ENCODE peak calls at places on chromosomes 7 and 10, in four cellular contexts. Q is K562, G is HepG2, L is GM12878. X is an unnamed sample.

GRCh38 chr10:5512331-5512730 is 12.4 kb upstream of the CALML3 start:
- DNase-seq in Q (no peak), G (no peak), L (no peak), X (no peak)

GRCh38 chr10:117899181-117899683 is 147.5 kb downstream of the RAB11FIP2 start:
- DNase-seq in Q (no peak), G (no peak), L (no peak), X (no peak)

GRCh38 chr10:120308590-120308989 is 148.4 kb upstream of the PLPP4 start:
- DNase-seq in Q (no peak), G (no peak), L (no peak), X (no peak)

GRCh38 chr7:47792521-47793121 is 155.6 kb downstream of the PKD1L1 start:
- DNase-seq in Q (peak), G (no peak), L (no peak), X (no peak)

GRCh38 chr10:95501203-95502094 is 59.7 kb downstream of the SORBS1 start:
- DNase-seq in Q (peak), G (peak), L (no peak), X (no peak)

GRCh38 chr7:81937091-81937490 is 167.2 kb upstream of the HGF start:
- DNase-seq in Q (no peak), G (no peak), L (no peak), X (no peak)

GRCh38 chr7:27661776-27662489 is 750 bp downstream of the HIBADH start:
- DNase-seq in Q (peak), G (peak), L (no peak), X (peak)

GRCh38 chr7:147197006-147197405 is 1080.4 kb downstream of the CNTNAP2 start:
- DNase-seq in Q (no peak), G (peak), L (no peak), X (no peak)

GRCh38 chr10:93171837-93172236 is 98.1 kb downstream of the CYP26A1 start:
- DNase-seq in Q (no peak), G (no peak), L (no peak), X (no peak)

GRCh38 chr10:79378647-79379511 is 31.6 kb downstream of the PPIF start:
- DNase-seq in Q (no peak), G (no peak), L (no peak), X (no peak)

GRCh38 chr10:22475857-22476600 is 130.7 kb downstream of the SPAG6 start:
- DNase-seq in Q (no peak), G (no peak), L (no peak), X (peak)

GRCh38 chr7:131829911-131830310 is 273.5 kb upstream of the PODXL start:
- DNase-seq in Q (no peak), G (no peak), L (no peak), X (peak)

GRCh38 chr10:17784701-17785100 is 24.4 kb upstream of the MRC1 start:
- DNase-seq in Q (no peak), G (no peak), L (no peak), X (no peak)

GRCh38 chr10:132518572-132519381 is 18.8 kb upstream of the INPP5A start:
- DNase-seq in Q (peak), G (peak), L (no peak), X (peak)

GRCh38 chr7:39379416-39379815 is 186.8 kb upstream of the YAE1 start:
- DNase-seq in Q (no peak), G (no peak), L (no peak), X (no peak)

GRCh38 chr10:22258471-22258870 is 40.7 kb upstream of the EBLN1 start:
- DNase-seq in Q (no peak), G (no peak), L (no peak), X (no peak)

GRCh38 chr7:33129806-33130153 is 416 bp downstream of the BBS9 start:
- DNase-seq in Q (no peak), G (no peak), L (no peak), X (no peak)

DNA sequence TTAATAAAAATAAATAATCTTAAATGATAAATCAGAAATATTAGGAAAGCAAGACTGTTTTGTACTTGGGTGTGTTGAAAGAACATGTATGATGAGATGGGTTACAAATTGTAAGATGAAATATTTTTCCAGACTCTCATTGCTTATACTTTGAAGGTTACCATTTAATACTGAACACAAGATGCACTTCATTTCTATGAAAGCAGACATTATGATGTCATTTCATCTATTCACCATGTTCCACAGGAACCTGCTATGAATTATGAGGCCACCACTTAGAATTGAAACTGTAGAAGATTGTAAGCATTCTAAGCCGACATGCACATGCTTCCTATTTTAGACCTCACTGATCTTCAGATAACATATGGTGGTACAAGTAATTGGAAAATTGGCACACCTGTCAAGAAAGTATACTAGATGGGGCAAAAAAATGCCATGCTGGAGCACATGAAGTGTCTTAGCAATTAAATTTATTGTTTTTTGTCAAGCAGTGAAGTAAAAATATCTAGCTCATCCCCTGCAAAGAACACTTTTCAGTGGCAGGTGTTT is 195.0 kb downstream of the PHF14 start:
- DNase-seq in Q (no peak), G (no peak), L (no peak), X (no peak)
- TF ChIP-seq MAX in Q (no peak), G (no peak), L (no peak), X (no peak)

GRCh38 chr7:71497233-71497946 is 365.4 kb downstream of the GALNT17 start:
- DNase-seq in Q (no peak), G (no peak), L (no peak), X (no peak)
- TF ChIP-seq ETV6 in Q (no peak), G (no peak), L (no peak), X (no peak)

DNA sequence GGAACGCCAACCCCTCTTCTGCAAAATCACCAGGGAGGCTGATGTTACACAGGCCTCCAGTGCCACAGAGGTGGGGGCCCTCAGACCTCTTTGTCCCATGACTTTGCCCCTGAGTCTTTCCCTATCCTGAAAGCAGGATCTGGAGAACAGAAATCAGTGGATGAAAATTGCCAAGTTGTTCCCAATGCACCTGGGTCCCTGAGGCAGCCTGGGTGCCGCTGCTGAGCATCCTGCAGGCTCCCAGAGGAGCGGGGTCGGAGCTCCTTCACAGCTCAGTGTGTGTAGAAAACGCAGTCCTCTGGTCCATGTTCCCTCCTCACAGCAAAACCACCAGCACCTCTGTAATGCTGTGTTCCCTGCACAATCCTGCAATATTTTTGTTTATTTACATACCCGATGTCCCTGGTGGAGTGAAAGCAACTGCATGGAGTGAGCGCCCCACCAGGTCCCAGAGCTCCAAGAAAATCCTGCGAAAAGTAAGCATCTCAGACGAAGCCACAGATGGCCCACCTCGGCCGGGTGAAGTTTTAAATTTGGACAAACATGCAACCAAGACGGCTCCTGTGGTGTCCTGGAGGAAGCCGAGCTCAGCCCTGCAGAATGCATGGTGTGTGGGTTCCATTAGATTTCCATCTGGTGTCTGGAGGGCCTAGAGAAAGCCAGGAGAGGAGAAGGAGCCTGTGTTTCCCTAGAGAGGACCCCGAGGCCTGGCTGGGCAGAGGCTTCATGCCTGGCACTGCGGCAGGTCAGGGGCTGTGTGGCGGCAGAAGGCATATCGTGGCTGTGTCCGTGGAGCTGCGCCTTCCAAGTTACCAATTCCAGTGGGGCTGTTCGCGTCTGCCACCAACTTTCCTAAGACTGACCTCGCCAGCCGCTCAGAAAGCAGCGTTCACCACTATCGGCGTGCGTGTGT is 235.2 kb downstream of the WDR37 start:
- DNase-seq in Q (no peak), G (no peak), L (no peak), X (no peak)
- TF ChIP-seq USF2 in Q (no peak), G (no peak), L (no peak), X (no peak)

GRCh38 chr10:13712799-13713581 is 126.2 kb downstream of the PRPF18 start:
- DNase-seq in Q (peak), G (no peak), L (peak), X (no peak)
- TF ChIP-seq MAX in Q (no peak), G (no peak), L (no peak), X (no peak)

DNA sequence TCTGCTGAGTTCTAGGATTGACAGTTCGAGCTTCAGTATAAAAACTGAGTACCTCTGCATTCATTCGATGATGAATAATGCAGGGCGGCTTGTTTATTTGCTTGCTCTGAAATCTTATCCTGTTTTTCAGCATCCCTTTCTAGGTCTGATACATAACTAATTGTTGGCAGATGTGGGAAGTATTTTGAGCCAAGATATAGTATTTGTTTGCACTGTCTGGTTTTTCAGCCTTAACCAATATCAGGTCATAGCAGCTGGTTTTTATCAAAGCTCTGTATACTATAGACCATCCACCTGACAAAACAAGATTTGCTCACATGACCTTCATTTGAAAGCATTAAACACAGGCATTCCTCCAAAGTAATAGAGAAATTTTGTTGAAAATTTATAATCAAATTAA is 161.3 kb downstream of the TFEC start:
- DNase-seq in Q (no peak), G (no peak), L (no peak), X (no peak)
- TF ChIP-seq ETV6 in Q (no peak), G (no peak), L (no peak), X (no peak)

DNA sequence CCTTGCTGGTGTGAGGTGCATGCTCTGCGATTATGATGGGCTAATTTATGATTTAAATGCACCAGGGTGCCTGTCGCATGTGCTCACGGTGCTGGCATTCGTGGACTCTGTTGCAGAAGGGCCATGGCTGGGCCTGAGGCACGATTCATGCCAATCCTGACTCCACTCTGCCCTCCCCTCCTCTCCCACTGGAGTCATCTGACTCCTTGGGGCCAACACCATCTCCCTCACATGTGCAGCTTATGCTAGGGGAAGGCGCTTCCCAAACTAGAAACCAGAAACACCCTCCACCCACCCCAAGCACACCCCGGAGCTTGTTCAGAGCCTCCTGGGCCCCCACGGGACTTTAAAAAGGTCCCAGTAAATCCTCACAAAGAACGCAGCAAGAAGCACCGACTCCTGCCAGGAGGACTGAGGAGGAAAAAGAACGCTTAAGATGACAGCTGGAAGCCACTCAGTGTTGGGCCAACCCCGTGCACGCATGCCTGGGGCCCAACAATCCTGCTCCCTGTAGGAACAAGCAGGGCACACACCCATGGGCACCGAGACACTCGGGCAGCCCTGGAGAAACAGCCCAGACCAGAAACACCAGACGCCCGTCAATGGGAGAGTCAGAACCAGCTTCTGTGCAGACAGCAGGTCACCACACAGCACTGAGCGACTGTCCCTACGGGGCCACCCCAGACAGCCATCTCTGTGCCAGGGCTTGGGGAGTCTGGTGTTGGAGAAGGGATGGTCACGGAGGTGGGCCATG is 14.2 kb downstream of the BRI3 start:
- DNase-seq in Q (no peak), G (no peak), L (no peak), X (no peak)
- TF ChIP-seq USF2 in Q (no peak), G (no peak), L (no peak), X (no peak)

DNA sequence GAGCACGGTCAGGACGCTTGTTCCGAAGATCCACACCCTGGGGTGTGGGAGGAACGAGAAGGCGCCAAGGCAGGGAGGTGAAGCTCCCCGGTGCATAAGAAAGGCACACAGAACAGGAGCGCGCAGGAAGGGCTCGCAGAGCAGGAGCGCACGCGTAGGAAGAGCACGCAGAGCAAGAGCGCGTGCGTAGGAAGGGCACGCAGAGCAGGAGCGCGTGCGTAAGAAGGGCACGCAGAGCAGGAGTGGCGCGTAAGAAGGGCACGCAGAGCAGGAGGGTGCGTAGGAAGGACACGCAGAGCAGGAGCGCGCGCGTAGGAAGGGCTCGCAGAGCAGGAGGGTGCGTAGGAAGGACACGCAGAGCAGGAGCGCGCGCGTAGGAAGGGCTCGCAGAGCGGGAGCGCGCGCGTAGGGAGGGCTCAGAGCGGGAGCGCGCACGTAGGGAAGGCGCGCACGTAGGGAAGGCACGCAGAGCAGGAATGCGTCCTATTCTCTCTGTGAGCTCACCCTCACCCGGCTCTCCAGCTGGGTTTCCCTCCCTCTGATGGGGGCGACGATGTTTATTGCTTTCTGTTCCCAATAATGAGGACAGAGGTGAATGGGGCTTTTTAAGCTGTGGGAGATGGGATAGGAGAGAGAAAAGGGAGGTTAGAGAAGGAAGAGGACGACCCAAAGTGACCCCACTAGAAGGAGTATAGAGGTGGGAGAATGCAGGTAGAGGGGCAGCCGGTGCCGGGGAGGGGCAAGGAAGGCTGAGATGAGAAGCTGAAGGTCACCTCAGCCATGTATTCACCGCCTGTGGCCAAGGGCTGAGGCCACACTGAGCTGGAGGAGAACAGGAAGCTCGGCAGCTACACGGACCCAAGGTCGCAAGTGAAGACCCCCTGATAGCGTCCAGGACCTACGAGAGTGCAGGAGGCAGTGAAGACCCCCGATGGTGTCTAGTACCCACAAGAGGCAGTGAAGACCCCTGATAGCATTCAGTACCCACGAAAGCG is 423.2 kb downstream of the PTPRN2 start:
- DNase-seq in Q (no peak), G (no peak), L (no peak), X (no peak)
- TF ChIP-seq MAX in Q (no peak), G (no peak), L (no peak), X (no peak)

DNA sequence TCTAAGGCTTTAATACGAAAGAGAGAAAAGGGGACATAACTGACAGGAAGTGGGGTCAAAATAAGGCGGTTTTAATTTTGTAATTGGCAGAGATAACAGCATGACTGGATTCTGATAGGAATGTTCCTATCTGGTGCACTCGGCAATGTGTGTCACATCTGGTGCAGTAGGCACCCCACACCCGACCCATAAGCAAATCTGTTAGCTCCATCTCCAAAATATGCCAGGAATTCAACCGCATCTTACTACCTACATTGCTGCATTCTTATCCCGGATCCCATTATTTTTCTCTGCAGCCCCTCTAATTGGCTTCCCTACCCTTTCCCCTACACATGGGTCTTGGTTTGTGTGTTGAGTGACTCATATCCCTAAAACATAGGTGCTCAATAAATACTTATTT is 19.1 kb upstream of the GALNT11 start:
- DNase-seq in Q (no peak), G (no peak), L (no peak), X (no peak)
- TF ChIP-seq ETV6 in Q (no peak), G (no peak), L (no peak), X (no peak)

GRCh38 chr7:111593343-111593742 is 31.1 kb upstream of the IMMP2L start:
- DNase-seq in Q (no peak), G (no peak), L (no peak), X (no peak)
- TF ChIP-seq USF2 in Q (no peak), G (no peak), L (no peak), X (no peak)

GRCh38 chr7:7274782-7275181 is 92.4 kb downstream of the C1GALT1 start:
- DNase-seq in Q (no peak), G (no peak), L (no peak), X (no peak)
- TF ChIP-seq MAX in Q (no peak), G (no peak), L (no peak), X (no peak)